ENCODE peak calls at places on chromosomes 6 and 20, in four cellular contexts. I is K562, T is GM12891, S is HepG2. V is an unnamed sample.

GRCh38 chr6:129849456-129849855 is 11.7 kb downstream of the TMEM244 start:
- DNase-seq in T (no peak), S (no peak), I (no peak), V (no peak)

GRCh38 chr20:53824779-53825178 is 231.1 kb upstream of the ZNF217 start:
- DNase-seq in T (no peak), I (no peak), S (no peak), V (no peak)

GRCh38 chr20:34089655-34090324 is 22.3 kb downstream of the EIF2S2 start:
- DNase-seq in T (no peak), S (no peak), I (no peak), V (no peak)

GRCh38 chr6:10520468-10520867 is 683 bp upstream of the GCNT2 start:
- DNase-seq in S (peak), I (no peak), T (no peak), V (no peak)

GRCh38 chr6:1838604-1839003 is 228.9 kb downstream of the FOXC1 start:
- DNase-seq in T (no peak), S (no peak), I (no peak), V (no peak)

GRCh38 chr6:149831380-149831820 is 32.8 kb downstream of the LRP11 start:
- DNase-seq in I (no peak), T (no peak), S (peak), V (no peak)

GRCh38 chr20:11387189-11387754 is 530.4 kb upstream of the BTBD3 start:
- DNase-seq in S (no peak), T (no peak), I (no peak), V (no peak)

GRCh38 chr20:24870876-24871275 is 78.2 kb upstream of the CST7 start:
- DNase-seq in T (no peak), S (no peak), I (no peak), V (no peak)

GRCh38 chr6:21987501-21987957 is 309.3 kb downstream of the PRL start:
- DNase-seq in T (peak), S (peak), I (peak), V (peak)

GRCh38 chr6:170284126-170284773 is 6.6 kb downstream of the DLL1 start:
- DNase-seq in I (no peak), T (no peak), S (no peak), V (no peak)

DNA sequence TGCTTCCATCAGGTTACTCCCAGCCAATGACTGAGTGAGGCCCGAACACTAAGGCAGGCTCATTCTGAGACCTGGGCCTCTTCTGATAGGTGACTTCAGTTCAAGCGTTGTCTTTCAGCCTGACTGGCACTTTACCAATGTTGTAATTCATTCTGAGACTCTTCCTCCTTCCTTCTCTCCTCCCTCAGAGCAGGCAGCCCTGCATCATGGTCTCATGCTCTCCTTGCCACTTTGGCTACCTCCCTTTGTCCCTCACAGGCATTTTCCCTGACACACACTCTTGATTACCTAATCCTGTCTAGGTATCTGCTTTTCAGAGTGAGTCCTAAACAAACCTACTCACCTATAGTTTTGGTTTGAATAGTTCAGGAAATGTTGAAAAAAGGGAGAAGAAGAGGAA is 12.6 kb upstream of the WFDC12 start:
- DNase-seq in S (no peak), T (no peak), I (no peak), V (no peak)
- TF ChIP-seq TAF1 in S (no peak), T (no peak), I (no peak), V (no peak)

GRCh38 chr6:118651282-118652050 is at the start of gene CEP85L:
- DNase-seq in S (peak), I (peak), T (peak), V (peak)
- TF ChIP-seq POLR2AphosphoS5 in S (no peak), I (peak), T (peak), V (peak)

GRCh38 chr6:28206527-28207243 is 18.4 kb upstream of the ZSCAN9 start:
- DNase-seq in I (no peak), S (no peak), T (no peak), V (no peak)
- TF ChIP-seq TAF1 in I (no peak), S (no peak), T (no peak), V (no peak)

GRCh38 chr6:40353967-40354452 is 233.2 kb downstream of the LRFN2 start:
- DNase-seq in T (no peak), S (no peak), I (no peak), V (no peak)

GRCh38 chr6:40353197-40353966 is 233.8 kb downstream of the LRFN2 start:
- DNase-seq in T (no peak), S (no peak), I (no peak), V (no peak)

GRCh38 chr6:40356242-40356910 is 230.8 kb downstream of the LRFN2 start:
- DNase-seq in I (no peak), S (no peak), T (no peak), V (no peak)

GRCh38 chr6:40352527-40353170 is 234.5 kb downstream of the LRFN2 start:
- DNase-seq in S (no peak), I (no peak), T (no peak), V (no peak)

DNA sequence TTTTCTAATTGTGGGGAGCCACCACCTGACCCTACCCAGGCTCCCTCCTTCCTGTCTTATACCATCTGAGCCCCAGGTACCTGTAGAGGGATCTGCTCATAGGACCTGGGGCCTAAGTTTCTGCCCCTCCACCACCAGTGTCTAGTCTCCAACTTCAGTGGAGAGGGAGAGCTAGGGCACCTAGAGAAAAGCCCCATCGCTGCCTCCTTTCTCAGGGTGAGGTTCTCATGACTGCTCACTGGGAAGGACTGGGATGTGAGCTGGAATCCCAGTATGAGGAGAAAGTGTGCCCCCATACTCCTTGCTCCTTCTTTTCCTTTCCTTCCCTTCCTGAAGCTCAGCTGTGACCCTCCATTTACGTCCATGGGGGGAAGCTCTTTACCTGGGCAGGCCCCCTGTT is 231.6 kb downstream of the LRFN2 start:
- DNase-seq in I (no peak), T (no peak), S (no peak), V (no peak)
- TF ChIP-seq POLR2AphosphoS5 in I (no peak), T (no peak), S (no peak), V (no peak)

GRCh38 chr6:31945154-31945506 is 765 bp upstream of the CFB start:
- DNase-seq in T (no peak), I (no peak), S (no peak), V (no peak)

GRCh38 chr6:31947070-31947675 is 1.3 kb downstream of the CFB start:
- DNase-seq in S (no peak), I (peak), T (no peak), V (no peak)

GRCh38 chr6:31946370-31946885 is 533 bp downstream of the CFB start:
- DNase-seq in S (no peak), T (no peak), I (no peak), V (no peak)

GRCh38 chr6:31943742-31944141 is 2.2 kb upstream of the CFB start:
- DNase-seq in T (no peak), I (no peak), S (no peak), V (no peak)

GRCh38 chr6:31945507-31946369 is at the start of gene CFB:
- DNase-seq in T (no peak), S (peak), I (peak), V (no peak)
- TF ChIP-seq TAF1 in T (no peak), S (peak), I (no peak), V (no peak)

GRCh38 chr6:439681-440167 is 48.2 kb downstream of the IRF4 start:
- DNase-seq in T (no peak), S (no peak), I (no peak), V (no peak)
- TF ChIP-seq POLR2AphosphoS5 in T (no peak), S (no peak), I (no peak), V (no peak)

GRCh38 chr6:109440325-109441068 is at the start of the genes PPIL6 and SMPD2:
- DNase-seq in I (peak), T (peak), S (peak), V (peak)
- TF ChIP-seq TAF1 in I (peak), T (peak), S (peak), V (peak)

DNA sequence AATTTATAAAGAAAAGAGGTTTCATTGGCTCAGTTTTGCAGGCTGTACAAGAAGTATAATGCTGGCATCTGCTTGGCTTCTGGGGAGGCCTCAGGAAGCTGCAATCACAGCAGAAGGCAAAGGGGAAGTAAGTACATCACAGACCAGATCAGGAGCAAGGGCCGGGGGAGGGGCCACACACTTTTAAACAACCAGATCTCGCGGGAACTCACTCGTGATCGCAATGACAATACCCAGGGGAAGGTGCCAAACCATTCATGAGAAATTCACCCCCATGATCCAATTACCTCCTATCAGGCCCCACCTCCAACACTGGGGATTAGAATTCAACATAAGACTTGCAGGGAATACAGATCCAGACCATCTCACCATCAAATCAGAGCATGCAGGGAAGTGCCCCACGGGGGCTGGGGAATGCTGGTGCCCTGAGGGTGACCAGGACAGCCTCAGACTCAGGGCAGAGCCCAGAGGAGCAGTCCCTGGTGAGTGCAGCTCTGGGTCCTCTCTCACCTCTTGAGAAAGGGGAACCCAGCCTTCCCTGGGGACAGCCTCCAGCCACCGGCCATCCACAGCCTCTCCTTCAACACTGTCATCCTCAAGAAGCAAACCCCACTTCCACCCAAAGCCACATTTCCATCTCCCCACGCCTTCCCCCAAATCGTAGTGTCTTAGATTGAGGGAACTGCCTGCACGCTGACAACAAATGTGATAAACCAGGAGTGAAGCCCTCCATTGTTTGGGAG is 80.7 kb downstream of the ANKRD60 start:
- DNase-seq in I (no peak), T (no peak), S (no peak), V (no peak)
- TF ChIP-seq POLR2AphosphoS5 in I (no peak), T (no peak), S (no peak), V (no peak)

GRCh38 chr20:9021699-9022098 is 47.2 kb upstream of the PLCB4 start:
- DNase-seq in S (no peak), T (no peak), I (no peak), V (no peak)
- TF ChIP-seq TAF1 in S (no peak), T (no peak), I (no peak), V (no peak)